ENCODE peak calls at places on chromosome 14, in eight cellular contexts. K, Z, I, S, Y, A, O and U are unnamed samples.

GRCh38 chr14:68977137-68977740 is 1.9 kb downstream of the ACTN1 start:
- DNase-seq in K (no peak), Z (no peak), I (no peak), S (peak), Y (peak), A (no peak), O (no peak), U (no peak)

GRCh38 chr14:69664865-69665526 is 53.6 kb downstream of the SUSD6 start:
- DNase-seq in K (no peak), Z (no peak), I (no peak), S (no peak), Y (no peak), A (no peak), O (no peak), U (no peak)

GRCh38 chr14:33943081-33943480 is 7.8 kb downstream of the EGLN3 start:
- DNase-seq in K (no peak), Z (no peak), I (no peak), S (no peak), Y (no peak), A (peak), O (no peak), U (no peak)

GRCh38 chr14:94227029-94227428 is 52.9 kb downstream of the PPP4R4 start:
- DNase-seq in K (no peak), Z (no peak), I (no peak), S (no peak), Y (no peak), A (no peak), O (no peak), U (no peak)

GRCh38 chr14:68251766-68252100 is 432.2 kb downstream of the RAD51B start:
- DNase-seq in K (no peak), Z (no peak), I (no peak), S (no peak), Y (no peak), A (no peak), O (no peak), U (no peak)

GRCh38 chr14:104732355-104732804 is 8.4 kb downstream of the ADSS1 start:
- DNase-seq in K (no peak), Z (no peak), I (no peak), S (no peak), Y (no peak), A (peak), O (no peak), U (no peak)

GRCh38 chr14:74568896-74569295 is 43.1 kb downstream of the LTBP2 start:
- DNase-seq in K (no peak), Z (peak), I (no peak), S (no peak), Y (no peak), A (no peak), O (no peak), U (no peak)

GRCh38 chr14:90567991-90568390 is 171.2 kb downstream of the CALM1 start:
- DNase-seq in K (no peak), Z (no peak), I (no peak), S (peak), Y (no peak), A (no peak), O (no peak), U (no peak)

GRCh38 chr14:85319998-85320397 is 209.9 kb upstream of the FLRT2 start:
- DNase-seq in K (no peak), Z (peak), I (no peak), S (no peak), Y (no peak), A (no peak), O (no peak), U (no peak)

GRCh38 chr14:76537912-76538647 is 162.1 kb downstream of the ESRRB start:
- DNase-seq in K (no peak), Z (no peak), I (no peak), S (no peak), Y (no peak), A (no peak), O (no peak), U (no peak)

GRCh38 chr14:75200451-75200850 is 24.0 kb upstream of the TMED10 start:
- DNase-seq in K (no peak), Z (no peak), I (no peak), S (no peak), Y (no peak), A (peak), O (no peak), U (no peak)

GRCh38 chr14:104116544-104117340 is 21.6 kb upstream of the KIF26A start:
- DNase-seq in K (no peak), Z (no peak), I (no peak), S (peak), Y (no peak), A (no peak), O (no peak), U (no peak)

GRCh38 chr14:95311752-95312151 is 8.0 kb downstream of the CLMN start:
- DNase-seq in K (no peak), Z (no peak), I (no peak), S (no peak), Y (no peak), A (no peak), O (no peak), U (peak)

GRCh38 chr14:68208218-68208617 is 388.6 kb downstream of the RAD51B start:
- DNase-seq in K (no peak), Z (peak), I (no peak), S (no peak), Y (no peak), A (no peak), O (no peak), U (no peak)

GRCh38 chr14:24847568-24847967 is 202.4 kb downstream of the STXBP6 start:
- DNase-seq in K (no peak), Z (peak), I (no peak), S (no peak), Y (no peak), A (no peak), O (no peak), U (no peak)